ENCODE peak calls at places on chromosomes 11 and 22, in seven cellular contexts. One of them, this sample, is unnamed.
A peak's percentile ranks its signal among the peaks of the same experiment; 100 is the strongest.

GRCh38 chr11:8006349-8006977 is 19.3 kb downstream of the EIF3F start:
- DNase-seq in right lobe of liver: peak; percentile 67
- DNase-seq in neuronal stem cell: peak; percentile 66
- DNase-seq in cardiac fibroblast: peak; percentile 78
- DNase-seq in germinal center: peak; percentile 46
- DNase-seq in stimulated activated CD4-positive, alpha-beta T cell treated with anti-CD3 and anti-CD28 coated beads, TNF-alpha, amount 100 ng/mL, for 24 hours: peak; percentile 9
- DNase-seq in fibroblast of pulmonary artery: peak; percentile 78
- DNase-seq in this sample: peak; percentile 63

GRCh38 chr11:125305346-125305745 is 140.8 kb downstream of the PKNOX2 start:
- DNase-seq in right lobe of liver: no peak
- DNase-seq in neuronal stem cell: no peak
- DNase-seq in cardiac fibroblast: no peak
- DNase-seq in germinal center: no peak
- DNase-seq in stimulated activated CD4-positive, alpha-beta T cell treated with anti-CD3 and anti-CD28 coated beads, TNF-alpha, amount 100 ng/mL, for 24 hours: no peak
- DNase-seq in fibroblast of pulmonary artery: no peak
- DNase-seq in this sample: no peak

GRCh38 chr11:15288801-15289342 is 174.1 kb downstream of the INSC start:
- DNase-seq in right lobe of liver: no peak
- DNase-seq in neuronal stem cell: no peak
- DNase-seq in cardiac fibroblast: no peak
- DNase-seq in germinal center: no peak
- DNase-seq in stimulated activated CD4-positive, alpha-beta T cell treated with anti-CD3 and anti-CD28 coated beads, TNF-alpha, amount 100 ng/mL, for 24 hours: no peak
- DNase-seq in fibroblast of pulmonary artery: no peak
- DNase-seq in this sample: no peak

GRCh38 chr22:46469701-46470100 is 67.7 kb downstream of the CELSR1 start:
- DNase-seq in right lobe of liver: no peak
- DNase-seq in neuronal stem cell: no peak
- DNase-seq in cardiac fibroblast: no peak
- DNase-seq in germinal center: no peak
- DNase-seq in stimulated activated CD4-positive, alpha-beta T cell treated with anti-CD3 and anti-CD28 coated beads, TNF-alpha, amount 100 ng/mL, for 24 hours: no peak
- DNase-seq in fibroblast of pulmonary artery: no peak
- DNase-seq in this sample: no peak

GRCh38 chr22:27991586-27992293 is 72.7 kb upstream of the PITPNB start:
- DNase-seq in right lobe of liver: peak; percentile 38
- DNase-seq in neuronal stem cell: no peak
- DNase-seq in cardiac fibroblast: no peak
- DNase-seq in germinal center: no peak
- DNase-seq in stimulated activated CD4-positive, alpha-beta T cell treated with anti-CD3 and anti-CD28 coated beads, TNF-alpha, amount 100 ng/mL, for 24 hours: no peak
- DNase-seq in fibroblast of pulmonary artery: no peak
- DNase-seq in this sample: no peak

GRCh38 chr11:66637557-66638176 is 836 bp upstream of the RBM4 start:
- DNase-seq in right lobe of liver: no peak
- DNase-seq in neuronal stem cell: peak; percentile 20
- DNase-seq in cardiac fibroblast: no peak
- DNase-seq in germinal center: no peak
- DNase-seq in stimulated activated CD4-positive, alpha-beta T cell treated with anti-CD3 and anti-CD28 coated beads, TNF-alpha, amount 100 ng/mL, for 24 hours: no peak
- DNase-seq in fibroblast of pulmonary artery: no peak
- DNase-seq in this sample: no peak

GRCh38 chr11:67494371-67495233 is 10.6 kb downstream of the PITPNM1 start:
- DNase-seq in right lobe of liver: no peak
- DNase-seq in neuronal stem cell: no peak
- DNase-seq in cardiac fibroblast: no peak
- DNase-seq in germinal center: no peak
- DNase-seq in stimulated activated CD4-positive, alpha-beta T cell treated with anti-CD3 and anti-CD28 coated beads, TNF-alpha, amount 100 ng/mL, for 24 hours: no peak
- DNase-seq in fibroblast of pulmonary artery: no peak
- DNase-seq in this sample: no peak

GRCh38 chr11:72746821-72747220 is 5.4 kb downstream of the ARAP1 start:
- DNase-seq in right lobe of liver: no peak
- DNase-seq in neuronal stem cell: no peak
- DNase-seq in cardiac fibroblast: no peak
- DNase-seq in germinal center: no peak
- DNase-seq in stimulated activated CD4-positive, alpha-beta T cell treated with anti-CD3 and anti-CD28 coated beads, TNF-alpha, amount 100 ng/mL, for 24 hours: no peak
- DNase-seq in fibroblast of pulmonary artery: no peak
- DNase-seq in this sample: no peak

GRCh38 chr11:20327377-20327776 is 36.1 kb upstream of the HTATIP2 start:
- DNase-seq in right lobe of liver: no peak
- DNase-seq in neuronal stem cell: no peak
- DNase-seq in cardiac fibroblast: no peak
- DNase-seq in germinal center: no peak
- DNase-seq in stimulated activated CD4-positive, alpha-beta T cell treated with anti-CD3 and anti-CD28 coated beads, TNF-alpha, amount 100 ng/mL, for 24 hours: no peak
- DNase-seq in fibroblast of pulmonary artery: no peak
- DNase-seq in this sample: no peak

GRCh38 chr11:125874556-125875124 is 12.8 kb upstream of the HYLS1 start:
- DNase-seq in right lobe of liver: peak; percentile 59
- DNase-seq in neuronal stem cell: peak; percentile 72
- DNase-seq in cardiac fibroblast: peak; percentile 85
- DNase-seq in germinal center: peak; percentile 14
- DNase-seq in stimulated activated CD4-positive, alpha-beta T cell treated with anti-CD3 and anti-CD28 coated beads, TNF-alpha, amount 100 ng/mL, for 24 hours: peak; percentile 25
- DNase-seq in fibroblast of pulmonary artery: peak; percentile 87
- DNase-seq in this sample: peak; percentile 79

GRCh38 chr11:116910378-116910777 is 73.0 kb upstream of the APOA1 start:
- DNase-seq in right lobe of liver: no peak
- DNase-seq in neuronal stem cell: no peak
- DNase-seq in cardiac fibroblast: peak; percentile 43
- DNase-seq in germinal center: no peak
- DNase-seq in stimulated activated CD4-positive, alpha-beta T cell treated with anti-CD3 and anti-CD28 coated beads, TNF-alpha, amount 100 ng/mL, for 24 hours: no peak
- DNase-seq in fibroblast of pulmonary artery: peak; percentile 21
- DNase-seq in this sample: no peak

GRCh38 chr11:111871693-111872161 is 346 bp upstream of the ALG9 start:
- DNase-seq in right lobe of liver: no peak
- DNase-seq in neuronal stem cell: no peak
- DNase-seq in cardiac fibroblast: no peak
- DNase-seq in germinal center: no peak
- DNase-seq in stimulated activated CD4-positive, alpha-beta T cell treated with anti-CD3 and anti-CD28 coated beads, TNF-alpha, amount 100 ng/mL, for 24 hours: no peak
- DNase-seq in fibroblast of pulmonary artery: no peak
- DNase-seq in this sample: peak; percentile 20

GRCh38 chr11:3119141-3119821 is 45.8 kb downstream of the OSBPL5 start:
- DNase-seq in right lobe of liver: peak; percentile 41
- DNase-seq in neuronal stem cell: no peak
- DNase-seq in cardiac fibroblast: no peak
- DNase-seq in germinal center: no peak
- DNase-seq in stimulated activated CD4-positive, alpha-beta T cell treated with anti-CD3 and anti-CD28 coated beads, TNF-alpha, amount 100 ng/mL, for 24 hours: no peak
- DNase-seq in fibroblast of pulmonary artery: no peak
- DNase-seq in this sample: no peak

GRCh38 chr11:95697614-95698408 is 91.8 kb downstream of the FAM76B start:
- DNase-seq in right lobe of liver: no peak
- DNase-seq in neuronal stem cell: no peak
- DNase-seq in cardiac fibroblast: peak; percentile 38
- DNase-seq in germinal center: peak; percentile 10
- DNase-seq in stimulated activated CD4-positive, alpha-beta T cell treated with anti-CD3 and anti-CD28 coated beads, TNF-alpha, amount 100 ng/mL, for 24 hours: no peak
- DNase-seq in fibroblast of pulmonary artery: no peak
- DNase-seq in this sample: no peak

GRCh38 chr11:117144477-117145392 is 648 bp downstream of the PAFAH1B2 start:
- DNase-seq in right lobe of liver: peak; percentile 54
- DNase-seq in neuronal stem cell: peak; percentile 3
- DNase-seq in cardiac fibroblast: peak; percentile 78
- DNase-seq in germinal center: peak; percentile 74
- DNase-seq in stimulated activated CD4-positive, alpha-beta T cell treated with anti-CD3 and anti-CD28 coated beads, TNF-alpha, amount 100 ng/mL, for 24 hours: no peak
- DNase-seq in fibroblast of pulmonary artery: peak; percentile 76
- DNase-seq in this sample: peak; percentile 91

GRCh38 chr22:37077802-37078448 is 26.4 kb downstream of the KCTD17 start:
- DNase-seq in right lobe of liver: peak; percentile 71
- DNase-seq in neuronal stem cell: peak; percentile 57
- DNase-seq in cardiac fibroblast: peak; percentile 62
- DNase-seq in germinal center: peak; percentile 88
- DNase-seq in stimulated activated CD4-positive, alpha-beta T cell treated with anti-CD3 and anti-CD28 coated beads, TNF-alpha, amount 100 ng/mL, for 24 hours: peak; percentile 81
- DNase-seq in fibroblast of pulmonary artery: peak; percentile 61
- DNase-seq in this sample: peak; percentile 71

GRCh38 chr22:31630331-31631329 is 31.4 kb downstream of the PISD start:
- DNase-seq in right lobe of liver: peak; percentile 76
- DNase-seq in neuronal stem cell: peak; percentile 64
- DNase-seq in cardiac fibroblast: peak; percentile 80
- DNase-seq in germinal center: peak; percentile 97
- DNase-seq in stimulated activated CD4-positive, alpha-beta T cell treated with anti-CD3 and anti-CD28 coated beads, TNF-alpha, amount 100 ng/mL, for 24 hours: peak; percentile 73
- DNase-seq in fibroblast of pulmonary artery: peak; percentile 85
- DNase-seq in this sample: peak; percentile 92

GRCh38 chr11:121414141-121414918 is 37.8 kb upstream of the SORL1 start:
- DNase-seq in right lobe of liver: no peak
- DNase-seq in neuronal stem cell: no peak
- DNase-seq in cardiac fibroblast: no peak
- DNase-seq in germinal center: no peak
- DNase-seq in stimulated activated CD4-positive, alpha-beta T cell treated with anti-CD3 and anti-CD28 coated beads, TNF-alpha, amount 100 ng/mL, for 24 hours: no peak
- DNase-seq in fibroblast of pulmonary artery: no peak
- DNase-seq in this sample: no peak

GRCh38 chr11:120182790-120183491 is 27.9 kb upstream of the OAF start:
- DNase-seq in right lobe of liver: peak; percentile 88
- DNase-seq in neuronal stem cell: no peak
- DNase-seq in cardiac fibroblast: peak; percentile 45
- DNase-seq in germinal center: no peak
- DNase-seq in stimulated activated CD4-positive, alpha-beta T cell treated with anti-CD3 and anti-CD28 coated beads, TNF-alpha, amount 100 ng/mL, for 24 hours: no peak
- DNase-seq in fibroblast of pulmonary artery: no peak
- DNase-seq in this sample: no peak

GRCh38 chr11:1037506-1038055 is 1.1 kb upstream of the MUC6 start:
- DNase-seq in right lobe of liver: no peak
- DNase-seq in neuronal stem cell: no peak
- DNase-seq in cardiac fibroblast: no peak
- DNase-seq in germinal center: no peak
- DNase-seq in stimulated activated CD4-positive, alpha-beta T cell treated with anti-CD3 and anti-CD28 coated beads, TNF-alpha, amount 100 ng/mL, for 24 hours: no peak
- DNase-seq in fibroblast of pulmonary artery: no peak
- DNase-seq in this sample: no peak

GRCh38 chr11:8604078-8604723 is 10.2 kb upstream of the STK33 start:
- DNase-seq in right lobe of liver: no peak
- DNase-seq in neuronal stem cell: peak; percentile 51
- DNase-seq in cardiac fibroblast: peak; percentile 100
- DNase-seq in germinal center: peak; percentile 48
- DNase-seq in stimulated activated CD4-positive, alpha-beta T cell treated with anti-CD3 and anti-CD28 coated beads, TNF-alpha, amount 100 ng/mL, for 24 hours: no peak
- DNase-seq in fibroblast of pulmonary artery: peak; percentile 100
- DNase-seq in this sample: peak; percentile 95

GRCh38 chr22:48724899-48725298 is 1102.8 kb downstream of the BRD1 start:
- DNase-seq in right lobe of liver: no peak
- DNase-seq in neuronal stem cell: no peak
- DNase-seq in cardiac fibroblast: no peak
- DNase-seq in germinal center: no peak
- DNase-seq in stimulated activated CD4-positive, alpha-beta T cell treated with anti-CD3 and anti-CD28 coated beads, TNF-alpha, amount 100 ng/mL, for 24 hours: no peak
- DNase-seq in fibroblast of pulmonary artery: no peak
- DNase-seq in this sample: no peak

This sample was measured in lung microvascular endothelial cell.